ENCODE peak calls at places on chromosome X, in five cellular contexts. One of them, this sample, is unnamed.
A peak's percentile ranks its signal among the peaks of the same experiment; 100 is the strongest.

GRCh38 chrX:2485460-2485753 is 15.4 kb downstream of the DHRSX start:
- DNase-seq in astrocyte of the cerebellum: no peak
- DNase-seq in Right ventricle myocardium superior: no peak
- DNase-seq in cardiac fibroblast: peak; percentile 39
- DNase-seq in tibial artery: no peak
- DNase-seq in this sample: no peak

GRCh38 chrX:23871905-23872546 is 35.7 kb downstream of the APOO start:
- DNase-seq in astrocyte of the cerebellum: no peak
- DNase-seq in cardiac fibroblast: no peak
- DNase-seq in Right ventricle myocardium superior: no peak
- DNase-seq in tibial artery: no peak
- DNase-seq in this sample: no peak

GRCh38 chrX:129193357-129193756 is 329.9 kb downstream of the SMARCA1 start:
- DNase-seq in Right ventricle myocardium superior: peak; percentile 53
- DNase-seq in cardiac fibroblast: no peak
- DNase-seq in astrocyte of the cerebellum: no peak
- DNase-seq in tibial artery: no peak
- DNase-seq in this sample: no peak

GRCh38 chrX:1392376-1393130 is 640 bp upstream of the SLC25A6 start:
- DNase-seq in tibial artery: peak; percentile 73
- DNase-seq in Right ventricle myocardium superior: no peak
- DNase-seq in astrocyte of the cerebellum: peak; percentile 27
- DNase-seq in cardiac fibroblast: peak; percentile 77
- DNase-seq in this sample: peak; percentile 78

GRCh38 chrX:152899874-152900719 is 2.2 kb downstream of the ZNF185 start:
- DNase-seq in astrocyte of the cerebellum: no peak
- DNase-seq in tibial artery: no peak
- DNase-seq in cardiac fibroblast: no peak
- DNase-seq in Right ventricle myocardium superior: no peak
- DNase-seq in this sample: no peak

GRCh38 chrX:155216940-155217450 is 735 bp downstream of the VBP1 start:
- DNase-seq in tibial artery: no peak
- DNase-seq in Right ventricle myocardium superior: no peak
- DNase-seq in cardiac fibroblast: peak; percentile 16
- DNase-seq in astrocyte of the cerebellum: no peak
- DNase-seq in this sample: no peak

GRCh38 chrX:109889289-109890006 is 113.5 kb upstream of the TMEM164 start:
- DNase-seq in cardiac fibroblast: peak; percentile 49
- DNase-seq in tibial artery: no peak
- DNase-seq in astrocyte of the cerebellum: peak; percentile 13
- DNase-seq in Right ventricle myocardium superior: no peak
- DNase-seq in this sample: peak; percentile 26

GRCh38 chrX:21757960-21758359 is at the start of gene SMPX:
- DNase-seq in tibial artery: no peak
- DNase-seq in astrocyte of the cerebellum: no peak
- DNase-seq in Right ventricle myocardium superior: peak; percentile 43
- DNase-seq in cardiac fibroblast: no peak
- DNase-seq in this sample: no peak

GRCh38 chrX:110087485-110088356 is 84.8 kb downstream of the TMEM164 start:
- DNase-seq in tibial artery: peak; percentile 22
- DNase-seq in astrocyte of the cerebellum: peak; percentile 27
- DNase-seq in cardiac fibroblast: peak; percentile 86
- DNase-seq in Right ventricle myocardium superior: no peak
- DNase-seq in this sample: peak; percentile 94

GRCh38 chrX:20989361-20989760 is 384.9 kb upstream of the CNKSR2 start:
- DNase-seq in Right ventricle myocardium superior: no peak
- DNase-seq in astrocyte of the cerebellum: no peak
- DNase-seq in cardiac fibroblast: no peak
- DNase-seq in tibial artery: no peak
- DNase-seq in this sample: no peak

GRCh38 chrX:16658284-16658683 is 8.3 kb downstream of the S100G start:
- DNase-seq in tibial artery: no peak
- DNase-seq in astrocyte of the cerebellum: no peak
- DNase-seq in Right ventricle myocardium superior: no peak
- DNase-seq in cardiac fibroblast: no peak
- DNase-seq in this sample: peak; percentile 21

GRCh38 chrX:97668126-97668525 is 784.4 kb downstream of the RPA4 start:
- DNase-seq in tibial artery: no peak
- DNase-seq in Right ventricle myocardium superior: no peak
- DNase-seq in cardiac fibroblast: no peak
- DNase-seq in astrocyte of the cerebellum: no peak
- DNase-seq in this sample: no peak

GRCh38 chrX:9153299-9153698 is 119.4 kb upstream of the FAM9B start:
- DNase-seq in astrocyte of the cerebellum: no peak
- DNase-seq in Right ventricle myocardium superior: no peak
- DNase-seq in tibial artery: no peak
- DNase-seq in cardiac fibroblast: peak; percentile 34
- DNase-seq in this sample: peak; percentile 48

GRCh38 chrX:12721042-12721441 is 70.2 kb upstream of the PRPS2 start:
- DNase-seq in astrocyte of the cerebellum: no peak
- DNase-seq in tibial artery: no peak
- DNase-seq in Right ventricle myocardium superior: no peak
- DNase-seq in cardiac fibroblast: peak; percentile 4
- DNase-seq in this sample: no peak

GRCh38 chrX:65522739-65523372 is 11.7 kb downstream of the LAS1L start:
- DNase-seq in astrocyte of the cerebellum: no peak
- DNase-seq in cardiac fibroblast: peak; percentile 56
- DNase-seq in tibial artery: no peak
- DNase-seq in Right ventricle myocardium superior: no peak
- DNase-seq in this sample: peak; percentile 73

GRCh38 chrX:9596837-9597236 is 132.0 kb downstream of the TBL1X start:
- DNase-seq in cardiac fibroblast: no peak
- DNase-seq in astrocyte of the cerebellum: no peak
- DNase-seq in tibial artery: no peak
- DNase-seq in Right ventricle myocardium superior: no peak
- DNase-seq in this sample: no peak

GRCh38 chrX:153854702-153855101 is 24.4 kb upstream of the PDZD4 start:
- DNase-seq in Right ventricle myocardium superior: no peak
- DNase-seq in astrocyte of the cerebellum: no peak
- DNase-seq in cardiac fibroblast: no peak
- DNase-seq in tibial artery: no peak
- DNase-seq in this sample: no peak

GRCh38 chrX:37599735-37600134 is 28.3 kb downstream of the LANCL3 start:
- DNase-seq in tibial artery: no peak
- DNase-seq in cardiac fibroblast: no peak
- DNase-seq in Right ventricle myocardium superior: no peak
- DNase-seq in astrocyte of the cerebellum: no peak
- DNase-seq in this sample: no peak

GRCh38 chrX:85052636-85053343 is 49.1 kb downstream of the APOOL start:
- DNase-seq in Right ventricle myocardium superior: no peak
- DNase-seq in astrocyte of the cerebellum: peak; percentile 43
- DNase-seq in cardiac fibroblast: peak; percentile 61
- DNase-seq in tibial artery: no peak
- DNase-seq in this sample: peak; percentile 66

GRCh38 chrX:63658920-63659319 is 126.1 kb downstream of the ARHGEF9 start:
- DNase-seq in tibial artery: no peak
- DNase-seq in astrocyte of the cerebellum: no peak
- DNase-seq in Right ventricle myocardium superior: no peak
- DNase-seq in cardiac fibroblast: peak; percentile 58
- DNase-seq in this sample: peak; percentile 7

This sample was measured in mesenchymal stem cell.